ENCODE peak calls at places on chromosomes 1 and 21, in nine cellular contexts. U is AG09309; J is tibial nerve; M is Right ventricle myocardium superior; T is left ventricle myocardium inferior; N is uterus; E is astrocyte of the cerebellum; C is cerebellar nuclear complex; S is stimulated activated CD4-positive, alpha-beta T cell treated with anti-CD3 and anti-CD28 coated beads, Interleukin-2, amount 100 ng/mL, for 48 hours. L is an unnamed sample.

GRCh38 chr21:28805885-28806284 is 186.8 kb downstream of the LTN1 start:
- DNase-seq in U (peak; percentile 70), J (no peak), M (no peak), T (no peak), N (no peak), E (peak; percentile 41), C (no peak), S (no peak), L (peak; percentile 59)

GRCh38 chr1:201719812-201720521 is 109.0 kb upstream of the IPO9 start:
- DNase-seq in U (peak; percentile 82), J (peak; percentile 81), M (peak; percentile 86), T (peak; percentile 79), N (peak; percentile 81), E (peak; percentile 84), C (no peak), S (no peak), L (peak; percentile 69)

GRCh38 chr1:53698381-53698980 is 40.5 kb downstream of the GLIS1 start:
- DNase-seq in U (no peak), J (no peak), M (no peak), T (no peak), N (no peak), E (no peak), C (peak; percentile 51), S (no peak), L (no peak)

GRCh38 chr1:112625696-112626095 is 6.1 kb downstream of the CAPZA1 start:
- DNase-seq in U (no peak), J (no peak), M (no peak), T (no peak), N (no peak), E (no peak), C (no peak), S (no peak), L (peak; percentile 11)

GRCh38 chr1:17826165-17826488 is 71.0 kb downstream of the ACTL8 start:
- DNase-seq in U (no peak), J (no peak), M (peak; percentile 71), T (peak; percentile 53), N (peak; percentile 17), E (no peak), C (no peak), S (peak; percentile 23), L (peak; percentile 83)

GRCh38 chr1:11414921-11415538 is 63.9 kb upstream of the DISP3 start:
- DNase-seq in U (no peak), J (no peak), M (no peak), T (no peak), N (no peak), E (no peak), C (no peak), S (no peak), L (no peak)

GRCh38 chr1:174040387-174040786 is 18.2 kb upstream of the RC3H1 start:
- DNase-seq in U (peak; percentile 60), J (no peak), M (no peak), T (no peak), N (no peak), E (no peak), C (peak; percentile 8), S (no peak), L (peak; percentile 16)

GRCh38 chr1:157181258-157181657 is 43.1 kb upstream of the ETV3 start:
- DNase-seq in U (no peak), J (no peak), M (no peak), T (no peak), N (no peak), E (no peak), C (no peak), S (no peak), L (no peak)

GRCh38 chr1:233868461-233868860 is 36.0 kb upstream of the SLC35F3 start:
- DNase-seq in U (no peak), J (no peak), M (no peak), T (no peak), N (no peak), E (no peak), C (no peak), S (no peak), L (no peak)

GRCh38 chr1:45337630-45338320 is 2.2 kb upstream of the TOE1 start:
- DNase-seq in U (no peak), J (no peak), M (no peak), T (no peak), N (no peak), E (no peak), C (no peak), S (no peak), L (no peak)

GRCh38 chr1:239386453-239387303 is at the start of gene CHRM3:
- DNase-seq in U (peak; percentile 46), J (no peak), M (peak; percentile 45), T (no peak), N (peak; percentile 29), E (no peak), C (no peak), S (no peak), L (peak; percentile 12)

GRCh38 chr1:198986041-198986440 is 347.2 kb downstream of the PTPRC start:
- DNase-seq in U (no peak), J (no peak), M (no peak), T (no peak), N (no peak), E (no peak), C (no peak), S (no peak), L (no peak)

GRCh38 chr1:246798606-246799496 is 74.6 kb downstream of the SCCPDH start:
- DNase-seq in U (no peak), J (no peak), M (no peak), T (peak; percentile 35), N (no peak), E (no peak), C (no peak), S (no peak), L (no peak)

GRCh38 chr1:24047101-24047459 is 64.9 kb downstream of the MYOM3 start:
- DNase-seq in U (no peak), J (no peak), M (peak; percentile 67), T (peak; percentile 33), N (peak; percentile 77), E (peak; percentile 6), C (no peak), S (no peak), L (peak; percentile 79)

GRCh38 chr1:88684482-88685238 is 587 bp downstream of the PKN2 start:
- DNase-seq in U (no peak), J (peak; percentile 14), M (peak; percentile 67), T (peak; percentile 50), N (peak; percentile 56), E (no peak), C (no peak), S (peak; percentile 49), L (peak; percentile 63)